ENCODE peak calls at places on chromosomes 3 and 15, in six cellular contexts. C is naive B cell; Y is iPS-NIHi11; F is A549; R is activated naive CD4-positive, alpha-beta T cell; A is RPMI7951. G is an unnamed sample.

GRCh38 chr3:9994086-9994844 is 7.6 kb upstream of the EMC3 start:
- DNase-seq in F (no peak), Y (no peak), C (no peak), R (no peak), A (no peak), G (no peak)

GRCh38 chr15:63945005-63945788 is 101.1 kb downstream of the DAPK2 start:
- DNase-seq in F (peak; percentile 64), A (peak; percentile 51), Y (peak; percentile 87), C (peak; percentile 54), R (peak; percentile 34), G (peak; percentile 74)

GRCh38 chr3:117358717-117359314 is 649.2 kb downstream of the TUSC7 start:
- DNase-seq in A (no peak), R (no peak), Y (peak; percentile 8), F (no peak), C (no peak), G (no peak)

GRCh38 chr3:111739241-111739952 is 119.7 kb upstream of the PHLDB2 start:
- DNase-seq in A (peak; percentile 97), F (peak; percentile 85), R (no peak), C (no peak), Y (no peak), G (no peak)

GRCh38 chr3:72281551-72281950 is 496.6 kb upstream of the PROK2 start:
- DNase-seq in C (no peak), A (no peak), Y (no peak), F (no peak), R (no peak), G (no peak)

GRCh38 chr3:53196575-53197407 is 35.8 kb downstream of the PRKCD start:
- DNase-seq in Y (no peak), R (no peak), C (no peak), A (peak; percentile 89), F (peak; percentile 85), G (no peak)

GRCh38 chr15:70328137-70329115 is 230.7 kb upstream of the TLE3 start:
- DNase-seq in F (no peak), Y (no peak), C (peak; percentile 73), A (peak; percentile 91), R (no peak), G (peak; percentile 40)

GRCh38 chr3:81393251-81393650 is 368.2 kb downstream of the GBE1 start:
- DNase-seq in C (no peak), A (no peak), R (no peak), Y (no peak), F (no peak), G (no peak)

GRCh38 chr15:42908538-42908937 is 12.0 kb downstream of the TTBK2 start:
- DNase-seq in C (no peak), R (no peak), Y (no peak), F (no peak), A (no peak), G (no peak)

GRCh38 chr3:13095408-13095861 is 22.2 kb upstream of the IQSEC1 start:
- DNase-seq in C (no peak), F (no peak), Y (no peak), R (no peak), A (no peak), G (no peak)

GRCh38 chr3:40615110-40615915 is 90.6 kb downstream of the ZNF621 start:
- DNase-seq in Y (peak; percentile 77), A (no peak), F (no peak), R (no peak), C (peak; percentile 15), G (no peak)

GRCh38 chr15:93087825-93088199 is 1.2 kb downstream of the RGMA start:
- DNase-seq in Y (peak; percentile 77), R (peak; percentile 32), C (peak; percentile 25), A (peak; percentile 40), F (peak; percentile 72), G (peak; percentile 71)

GRCh38 chr15:41554915-41555314 is 4.1 kb upstream of the TYRO3 start:
- DNase-seq in F (no peak), Y (no peak), C (no peak), R (no peak), A (no peak), G (no peak)

GRCh38 chr3:51530485-51530884 is 8.0 kb upstream of the RAD54L2 start:
- DNase-seq in C (no peak), F (no peak), Y (no peak), R (no peak), A (no peak), G (no peak)

GRCh38 chr3:18780941-18781340 is 355.8 kb upstream of the SATB1 start:
- DNase-seq in Y (no peak), R (no peak), C (no peak), F (no peak), A (no peak), G (no peak)

GRCh38 chr3:12170207-12170606 is 11.5 kb upstream of the TIMP4 start:
- DNase-seq in A (peak; percentile 52), F (no peak), Y (no peak), C (no peak), R (no peak), G (no peak)

GRCh38 chr3:70716832-70717231 is 404.4 kb upstream of the MDFIC2 start:
- DNase-seq in A (peak; percentile 48), Y (no peak), R (no peak), C (no peak), F (no peak), G (peak; percentile 14)

GRCh38 chr15:42879390-42879912 is 41.1 kb downstream of the TTBK2 start:
- DNase-seq in R (no peak), C (no peak), Y (no peak), A (no peak), F (no peak), G (no peak)

GRCh38 chr3:150075417-150075865 is 104.7 kb upstream of the PFN2 start:
- DNase-seq in C (no peak), R (no peak), Y (no peak), A (no peak), F (no peak), G (no peak)

GRCh38 chr3:14761121-14761672 is 57.6 kb upstream of the FGD5 start:
- DNase-seq in C (no peak), A (no peak), F (no peak), R (no peak), Y (peak; percentile 56), G (no peak)

GRCh38 chr3:52216585-52217408 is 8.6 kb downstream of the TLR9 start:
- DNase-seq in R (peak; percentile 25), A (peak; percentile 97), F (no peak), C (no peak), Y (no peak), G (no peak)

GRCh38 chr3:177523072-177523675 is 325.9 kb upstream of the TBL1XR1 start:
- DNase-seq in C (no peak), Y (no peak), F (no peak), A (no peak), R (no peak), G (no peak)

GRCh38 chr3:182644800-182645433 is 148.4 kb upstream of the ATP11B start:
- DNase-seq in R (no peak), Y (no peak), C (no peak), F (no peak), A (no peak), G (no peak)

GRCh38 chr3:29758108-29759020 is 477.5 kb downstream of the RBMS3 start:
- DNase-seq in R (no peak), C (no peak), Y (no peak), F (no peak), A (peak; percentile 48), G (no peak)

GRCh38 chr3:123283074-123283473 is 81.3 kb downstream of the SEC22A start:
- DNase-seq in F (no peak), Y (no peak), A (no peak), C (no peak), R (no peak), G (no peak)

GRCh38 chr3:126304704-126305103 is 52.5 kb downstream of the KLF15 start:
- DNase-seq in A (peak; percentile 29), F (no peak), Y (no peak), R (no peak), C (no peak), G (no peak)

GRCh38 chr15:65233651-65234050 is 22.4 kb upstream of the CILP start:
- DNase-seq in A (no peak), C (no peak), R (no peak), Y (no peak), F (no peak), G (no peak)

GRCh38 chr3:124633527-124633926 is 96.7 kb upstream of the UMPS start:
- DNase-seq in A (no peak), R (no peak), C (peak; percentile 10), Y (no peak), F (no peak), G (no peak)

GRCh38 chr15:66066005-66066404 is 187.5 kb downstream of the MEGF11 start:
- DNase-seq in A (no peak), C (no peak), F (no peak), Y (no peak), R (no peak), G (no peak)

GRCh38 chr3:107068980-107069379 is 308.3 kb upstream of the CCDC54 start:
- DNase-seq in Y (no peak), C (no peak), R (no peak), A (peak; percentile 86), F (no peak), G (no peak)